ENCODE peak calls at places on chromosomes 1 and 21, in six cellular contexts. R, E, A, G, Z and J are unnamed samples.

GRCh38 chr1:65769621-65770020 is 23.1 kb upstream of the PDE4B start:
- DNase-seq in E (no peak), R (no peak), A (no peak), Z (peak), G (no peak), J (no peak)

GRCh38 chr1:1291611-1292441 is 11.6 kb downstream of the SCNN1D start:
- DNase-seq in G (peak), E (peak), Z (no peak), R (peak), A (no peak), J (no peak)

GRCh38 chr1:241822846-241823245 is 25.2 kb upstream of the EXO1 start:
- DNase-seq in Z (no peak), R (no peak), E (no peak), G (no peak), A (no peak), J (no peak)

GRCh38 chr1:231039161-231040018 is 664 bp downstream of the FAM89A start:
- DNase-seq in A (peak), Z (no peak), G (peak), E (peak), R (peak), J (no peak)

GRCh38 chr1:201017828-201018163 is 5.7 kb downstream of the KIF21B start:
- DNase-seq in Z (no peak), R (no peak), A (no peak), G (no peak), E (no peak), J (no peak)

GRCh38 chr1:6249732-6250689 is 6.0 kb downstream of the HES3 start:
- DNase-seq in R (no peak), G (no peak), A (no peak), E (no peak), Z (no peak), J (no peak)

GRCh38 chr1:230825804-230826160 is 42.5 kb downstream of the C1orf198 start:
- DNase-seq in E (no peak), G (no peak), R (no peak), Z (no peak), A (no peak), J (no peak)

GRCh38 chr1:36095760-36096405 is 7.2 kb downstream of the ADPRS start:
- DNase-seq in Z (no peak), G (no peak), E (no peak), A (no peak), R (no peak), J (no peak)

GRCh38 chr21:46052703-46053651 is 44.9 kb upstream of the COL6A2 start:
- DNase-seq in A (peak), G (no peak), E (no peak), Z (peak), R (no peak), J (no peak)

GRCh38 chr1:241842565-241842964 is 5.4 kb upstream of the EXO1 start:
- DNase-seq in G (no peak), E (no peak), A (no peak), Z (no peak), R (no peak), J (no peak)

GRCh38 chr1:17438176-17438976 is 1.1 kb downstream of the RCC2 start:
- DNase-seq in E (peak), G (peak), A (peak), R (peak), Z (no peak), J (no peak)